ENCODE peak calls at places on chromosomes 6 and 20, in seven cellular contexts. One of them, this sample, is unnamed. For H3K4me1, the result is how much of the 10 kb centered on the place peaks cover.

GRCh38 chr6:138432063-138432356 is 28.0 kb downstream of the HEBP2 start:
- DNase-seq in HCT116: no peak
- DNase-seq in CD8-positive, alpha-beta T cell: no peak
- DNase-seq in ovary: no peak
- DNase-seq in keratinocyte: no peak
- DNase-seq in heart right ventricle: no peak
- DNase-seq in stomach: no peak
- DNase-seq in this sample: no peak

GRCh38 chr6:56380476-56380875 is 133.1 kb upstream of the COL21A1 start:
- DNase-seq in HCT116: no peak
- DNase-seq in heart right ventricle: no peak
- DNase-seq in ovary: no peak
- DNase-seq in CD8-positive, alpha-beta T cell: no peak
- DNase-seq in keratinocyte: no peak
- DNase-seq in stomach: no peak
- DNase-seq in this sample: no peak

GRCh38 chr6:90078513-90079289 is 184.4 kb downstream of the GJA10 start:
- DNase-seq in HCT116: no peak
- DNase-seq in stomach: no peak
- DNase-seq in heart right ventricle: no peak
- DNase-seq in CD8-positive, alpha-beta T cell: peak
- DNase-seq in keratinocyte: no peak
- DNase-seq in ovary: no peak
- DNase-seq in this sample: no peak

GRCh38 chr20:36571564-36572504 is 1.6 kb upstream of the TGIF2 start:
- DNase-seq in stomach: no peak
- DNase-seq in ovary: no peak
- DNase-seq in keratinocyte: no peak
- DNase-seq in heart right ventricle: no peak
- DNase-seq in CD8-positive, alpha-beta T cell: peak
- DNase-seq in HCT116: no peak
- DNase-seq in this sample: no peak

GRCh38 chr6:19492631-19493030 is 344.5 kb upstream of the ID4 start:
- DNase-seq in CD8-positive, alpha-beta T cell: no peak
- DNase-seq in heart right ventricle: no peak
- DNase-seq in HCT116: no peak
- DNase-seq in keratinocyte: no peak
- DNase-seq in ovary: no peak
- DNase-seq in stomach: no peak
- DNase-seq in this sample: no peak

GRCh38 chr20:24863356-24863755 is 85.7 kb upstream of the CST7 start:
- DNase-seq in HCT116: no peak
- DNase-seq in stomach: no peak
- DNase-seq in keratinocyte: no peak
- DNase-seq in ovary: no peak
- DNase-seq in heart right ventricle: no peak
- DNase-seq in CD8-positive, alpha-beta T cell: no peak
- DNase-seq in this sample: no peak

GRCh38 chr6:98716341-98716740 is 118.0 kb upstream of the POU3F2 start:
- DNase-seq in keratinocyte: no peak
- DNase-seq in ovary: no peak
- DNase-seq in stomach: no peak
- DNase-seq in CD8-positive, alpha-beta T cell: no peak
- DNase-seq in heart right ventricle: no peak
- DNase-seq in HCT116: no peak
- DNase-seq in this sample: no peak

GRCh38 chr6:78910611-78911134 is 43.3 kb downstream of the IRAK1BP1 start:
- DNase-seq in ovary: no peak
- DNase-seq in keratinocyte: no peak
- DNase-seq in HCT116: no peak
- DNase-seq in CD8-positive, alpha-beta T cell: no peak
- DNase-seq in stomach: no peak
- DNase-seq in heart right ventricle: peak
- DNase-seq in this sample: peak

GRCh38 chr6:37426945-37427510 is 6.0 kb upstream of the CMTR1 start:
- DNase-seq in stomach: no peak
- DNase-seq in heart right ventricle: no peak
- DNase-seq in CD8-positive, alpha-beta T cell: no peak
- DNase-seq in ovary: no peak
- DNase-seq in keratinocyte: no peak
- DNase-seq in HCT116: no peak
- DNase-seq in this sample: no peak

GRCh38 chr6:12545837-12546658 is 170.5 kb upstream of the PHACTR1 start:
- DNase-seq in keratinocyte: peak
- DNase-seq in CD8-positive, alpha-beta T cell: no peak
- DNase-seq in stomach: no peak
- DNase-seq in HCT116: peak
- DNase-seq in ovary: no peak
- DNase-seq in heart right ventricle: no peak
- DNase-seq in this sample: no peak

GRCh38 chr20:14617123-14617522 is 279.7 kb upstream of the FLRT3 start:
- DNase-seq in keratinocyte: no peak
- DNase-seq in HCT116: no peak
- DNase-seq in stomach: no peak
- DNase-seq in ovary: no peak
- DNase-seq in CD8-positive, alpha-beta T cell: no peak
- DNase-seq in heart right ventricle: no peak
- DNase-seq in this sample: no peak

GRCh38 chr6:40251609-40252008 is 317.3 kb upstream of the MOCS1 start:
- DNase-seq in heart right ventricle: no peak
- DNase-seq in CD8-positive, alpha-beta T cell: no peak
- DNase-seq in HCT116: no peak
- DNase-seq in ovary: no peak
- DNase-seq in stomach: no peak
- DNase-seq in keratinocyte: no peak
- DNase-seq in this sample: no peak

GRCh38 chr6:157143885-157144795 is 179.2 kb downstream of the TMEM242 start:
- DNase-seq in ovary: peak
- DNase-seq in heart right ventricle: no peak
- DNase-seq in HCT116: no peak
- DNase-seq in CD8-positive, alpha-beta T cell: no peak
- DNase-seq in stomach: no peak
- DNase-seq in keratinocyte: no peak
- DNase-seq in this sample: no peak

GRCh38 chr20:3477861-3478544 is 7.2 kb downstream of the ATRN start:
- DNase-seq in CD8-positive, alpha-beta T cell: no peak
- DNase-seq in HCT116: no peak
- DNase-seq in stomach: no peak
- DNase-seq in ovary: no peak
- DNase-seq in heart right ventricle: no peak
- DNase-seq in keratinocyte: no peak
- DNase-seq in this sample: no peak

GRCh38 chr6:132643547-132643946 is 15.4 kb downstream of the TAAR1 start:
- DNase-seq in CD8-positive, alpha-beta T cell: no peak
- DNase-seq in heart right ventricle: no peak
- DNase-seq in stomach: no peak
- DNase-seq in HCT116: no peak
- DNase-seq in keratinocyte: no peak
- DNase-seq in ovary: no peak
- DNase-seq in this sample: no peak

DNA sequence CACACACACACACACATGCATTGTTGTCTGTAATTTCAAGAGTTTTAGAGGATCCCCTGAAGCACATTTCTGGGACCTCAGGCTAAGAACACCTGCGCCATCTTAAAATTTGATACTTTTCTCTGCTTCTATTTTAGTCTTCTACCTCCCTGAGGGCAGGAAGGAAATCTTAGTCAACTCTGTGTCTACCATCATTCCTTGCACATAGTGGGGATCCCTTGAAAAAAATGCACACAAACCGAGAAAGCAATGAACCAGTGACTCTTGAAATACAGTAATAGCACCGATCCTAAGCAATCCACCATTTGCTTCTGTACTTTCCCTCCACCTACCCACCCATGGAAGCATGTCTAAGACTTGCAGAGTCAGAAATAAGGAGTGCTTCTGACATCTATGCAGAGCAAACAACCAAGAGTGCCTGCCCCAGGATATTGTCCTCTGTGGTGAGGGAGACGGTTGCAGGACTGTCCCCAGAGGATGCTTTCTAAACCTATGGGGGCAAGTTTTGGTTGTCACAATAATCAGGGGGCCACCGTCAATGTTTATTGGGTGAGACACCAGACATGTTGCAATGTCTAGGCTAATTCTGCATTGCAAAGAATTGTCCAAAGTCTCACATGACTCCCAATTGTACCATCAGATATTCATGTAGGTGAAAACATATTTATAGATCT is 208.0 kb upstream of the TAB2 start:
- DNase-seq in HCT116: no peak
- DNase-seq in stomach: no peak
- DNase-seq in heart right ventricle: no peak
- DNase-seq in ovary: no peak
- DNase-seq in CD8-positive, alpha-beta T cell: no peak
- DNase-seq in keratinocyte: no peak
- DNase-seq in this sample: no peak
- H3K4me1 ChIP-seq in HCT116: under half
- H3K4me1 ChIP-seq in stomach: under half
- H3K4me1 ChIP-seq in heart right ventricle: under half
- H3K4me1 ChIP-seq in ovary: under half
- H3K4me1 ChIP-seq in CD8-positive, alpha-beta T cell: under half
- H3K4me1 ChIP-seq in keratinocyte: under half
- H3K4me1 ChIP-seq in this sample: under half

DNA sequence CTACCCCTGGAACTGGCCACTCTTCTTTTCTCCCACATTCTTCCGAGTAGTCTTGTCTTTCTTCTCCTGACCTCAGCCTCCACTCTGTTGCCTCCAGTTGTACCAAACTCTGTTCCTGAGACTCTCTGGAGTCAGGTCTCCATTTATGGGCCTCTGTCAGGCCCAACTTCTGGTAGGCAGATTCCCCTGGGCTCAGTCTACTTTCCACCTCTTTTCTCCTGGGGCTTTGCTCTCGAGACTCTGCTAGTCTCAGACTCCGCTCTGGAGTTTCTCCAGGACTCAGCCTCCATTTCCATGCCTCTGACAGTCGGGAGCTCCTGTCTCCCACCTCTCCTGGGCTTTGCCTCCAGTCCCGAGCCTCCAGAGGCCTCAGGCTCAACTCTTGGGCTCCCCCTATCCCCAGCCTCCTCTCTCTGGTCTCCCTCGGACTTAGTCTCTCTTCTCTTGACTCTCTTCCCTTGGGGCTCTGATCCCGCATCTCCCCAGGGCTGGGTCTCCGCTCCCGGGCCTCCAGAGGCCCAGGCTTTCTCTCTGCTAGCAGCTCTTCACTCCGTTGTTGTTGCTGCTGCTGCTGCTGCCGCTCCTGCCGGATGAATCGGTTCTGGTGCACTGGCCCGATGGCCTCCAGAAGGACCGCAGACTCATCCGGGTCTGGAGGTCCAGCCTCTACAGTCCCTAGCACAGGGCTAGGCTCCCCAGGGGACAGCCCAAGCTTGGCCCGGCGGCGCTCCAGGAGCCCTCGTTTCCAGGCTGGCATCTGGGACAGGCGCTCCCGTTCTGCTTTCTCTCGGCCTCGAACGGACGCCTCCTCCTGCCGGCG is 1.1 kb downstream of the PPP1R18 start:
- DNase-seq in heart right ventricle: no peak
- DNase-seq in stomach: no peak
- DNase-seq in ovary: peak
- DNase-seq in HCT116: no peak
- DNase-seq in CD8-positive, alpha-beta T cell: no peak
- DNase-seq in keratinocyte: no peak
- DNase-seq in this sample: no peak
- TF ChIP-seq CTCF in heart right ventricle: no peak
- TF ChIP-seq CTCF in stomach: no peak
- TF ChIP-seq CTCF in ovary: no peak
- TF ChIP-seq CTCF in HCT116: peak
- TF ChIP-seq CTCF in CD8-positive, alpha-beta T cell: no peak
- TF ChIP-seq CTCF in keratinocyte: no peak
- TF ChIP-seq CTCF in this sample: no peak

GRCh38 chr6:151293621-151294020 is 53.9 kb downstream of the AKAP12 start:
- DNase-seq in heart right ventricle: no peak
- DNase-seq in HCT116: no peak
- DNase-seq in stomach: no peak
- DNase-seq in keratinocyte: no peak
- DNase-seq in ovary: no peak
- DNase-seq in CD8-positive, alpha-beta T cell: no peak
- DNase-seq in this sample: no peak

GRCh38 chr6:151292974-151293373 is 53.2 kb downstream of the AKAP12 start:
- DNase-seq in keratinocyte: no peak
- DNase-seq in CD8-positive, alpha-beta T cell: no peak
- DNase-seq in ovary: no peak
- DNase-seq in stomach: no peak
- DNase-seq in HCT116: no peak
- DNase-seq in heart right ventricle: no peak
- DNase-seq in this sample: no peak

GRCh38 chr6:151289399-151290007 is 49.7 kb downstream of the AKAP12 start:
- DNase-seq in keratinocyte: no peak
- DNase-seq in CD8-positive, alpha-beta T cell: no peak
- DNase-seq in stomach: no peak
- DNase-seq in heart right ventricle: no peak
- DNase-seq in HCT116: no peak
- DNase-seq in ovary: no peak
- DNase-seq in this sample: no peak

GRCh38 chr6:151288711-151289398 is 49.1 kb downstream of the AKAP12 start:
- DNase-seq in HCT116: no peak
- DNase-seq in keratinocyte: no peak
- DNase-seq in ovary: no peak
- DNase-seq in heart right ventricle: no peak
- DNase-seq in stomach: no peak
- DNase-seq in CD8-positive, alpha-beta T cell: no peak
- DNase-seq in this sample: no peak

DNA sequence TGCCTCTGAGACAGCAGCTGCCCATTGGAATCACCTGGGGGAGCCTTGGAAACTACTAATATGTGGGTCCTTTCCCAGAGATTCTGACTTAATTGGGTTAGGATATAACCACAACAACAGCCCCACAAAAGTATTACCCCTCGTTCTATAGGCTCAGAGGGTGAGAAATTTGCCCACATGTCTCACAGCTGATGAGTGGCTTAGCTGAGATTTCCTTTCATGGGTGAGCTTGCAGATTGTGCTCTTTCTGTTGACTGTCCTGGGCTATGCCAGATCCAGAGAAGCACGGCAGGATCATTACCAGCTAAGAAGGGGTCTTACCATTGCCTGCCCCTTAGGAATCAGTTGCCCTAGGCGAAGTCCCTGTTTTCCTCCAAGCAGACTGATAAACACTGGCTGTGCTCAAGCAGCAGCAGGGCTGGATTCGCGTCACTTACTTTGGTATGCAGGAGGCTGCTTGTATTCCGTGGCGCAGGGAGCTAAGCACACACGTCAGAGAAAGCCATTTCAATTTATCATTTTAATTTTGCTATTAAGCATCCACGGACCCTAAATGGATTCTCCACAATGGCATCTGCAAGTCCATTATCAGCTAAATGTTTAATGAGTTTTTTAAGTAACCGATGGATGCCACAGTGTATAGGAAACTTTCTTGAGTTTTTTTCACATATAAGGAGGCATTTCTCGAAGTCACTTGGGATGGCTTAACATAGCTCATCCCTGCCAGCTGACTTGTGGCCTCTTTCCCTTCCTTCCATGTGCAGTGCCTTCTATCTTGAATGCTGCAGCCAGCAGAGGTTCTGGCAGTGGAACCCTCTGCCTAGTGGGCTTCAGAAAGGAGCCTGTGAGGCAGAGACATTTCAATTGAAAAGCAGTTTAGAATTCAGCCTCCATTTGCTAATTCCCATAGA is 51.6 kb downstream of the AKAP12 start:
- DNase-seq in CD8-positive, alpha-beta T cell: no peak
- DNase-seq in ovary: peak
- DNase-seq in stomach: no peak
- DNase-seq in heart right ventricle: peak
- DNase-seq in HCT116: no peak
- DNase-seq in keratinocyte: no peak
- DNase-seq in this sample: peak
- H3K4me3 ChIP-seq in CD8-positive, alpha-beta T cell: no peak
- H3K4me3 ChIP-seq in ovary: no peak
- H3K4me3 ChIP-seq in stomach: no peak
- H3K4me3 ChIP-seq in heart right ventricle: no peak
- H3K4me3 ChIP-seq in HCT116: no peak
- H3K4me3 ChIP-seq in keratinocyte: no peak
- H3K4me3 ChIP-seq in this sample: no peak

GRCh38 chr6:26514984-26515383 is 14.9 kb downstream of the BTN1A1 start:
- DNase-seq in CD8-positive, alpha-beta T cell: no peak
- DNase-seq in heart right ventricle: no peak
- DNase-seq in keratinocyte: no peak
- DNase-seq in ovary: no peak
- DNase-seq in stomach: no peak
- DNase-seq in HCT116: no peak
- DNase-seq in this sample: no peak
- H3K4me1 ChIP-seq in CD8-positive, alpha-beta T cell: under half
- H3K4me1 ChIP-seq in heart right ventricle: under half
- H3K4me1 ChIP-seq in keratinocyte: under half
- H3K4me1 ChIP-seq in ovary: under half
- H3K4me1 ChIP-seq in stomach: under half
- H3K4me1 ChIP-seq in HCT116: under half
- H3K4me1 ChIP-seq in this sample: under half

This sample was measured in left ventricle myocardium inferior.